ENCODE peak calls at places on chromosomes 1 and 21, in five cellular contexts. S is tibial nerve, C is AG09309, L is foreskin fibroblast, J is fibroblast of pulmonary artery. T is an unnamed sample.

GRCh38 chr1:11918779-11919519 is 7.3 kb downstream of the KIAA2013 start:
- DNase-seq in S (no peak), C (peak), L (peak), J (peak), T (no peak)

GRCh38 chr1:81558291-81559076 is 242.2 kb upstream of the ADGRL2 start:
- DNase-seq in S (no peak), C (no peak), L (no peak), J (peak), T (no peak)

GRCh38 chr1:58983159-58983558 is 199.3 kb upstream of the JUN start:
- DNase-seq in S (no peak), C (peak), L (peak), J (no peak), T (no peak)

GRCh38 chr1:208691012-208691411 is 446.8 kb upstream of the PLXNA2 start:
- DNase-seq in S (no peak), C (no peak), L (no peak), J (no peak), T (no peak)

GRCh38 chr21:14886001-14886400 is 178.8 kb downstream of the NRIP1 start:
- DNase-seq in S (no peak), C (no peak), L (no peak), J (no peak), T (no peak)

GRCh38 chr1:61083799-61084385 is 1.5 kb downstream of the NFIA start:
- DNase-seq in S (no peak), C (no peak), L (no peak), J (peak), T (no peak)

GRCh38 chr1:57138432-57139078 is 172.7 kb upstream of the C8B start:
- DNase-seq in S (no peak), C (no peak), L (no peak), J (no peak), T (no peak)

GRCh38 chr1:206896261-206896660 is 982 bp upstream of the IL24 start:
- DNase-seq in S (no peak), C (no peak), L (no peak), J (no peak), T (no peak)

GRCh38 chr1:65793359-65793732 is 651 bp downstream of the PDE4B start:
- DNase-seq in S (no peak), C (no peak), L (peak), J (no peak), T (no peak)

GRCh38 chr1:156475568-156476500 is 24.7 kb downstream of the MEF2D start:
- DNase-seq in S (no peak), C (peak), L (peak), J (no peak), T (no peak)

GRCh38 chr21:28627261-28627660 is 365.4 kb downstream of the LTN1 start:
- DNase-seq in S (no peak), C (no peak), L (peak), J (no peak), T (no peak)

GRCh38 chr1:116686175-116686574 is 18.6 kb upstream of the IGSF3 start:
- DNase-seq in S (no peak), C (no peak), L (no peak), J (no peak), T (no peak)

GRCh38 chr21:41247561-41247968 is 69.0 kb upstream of the FAM3B start:
- DNase-seq in S (no peak), C (no peak), L (no peak), J (peak), T (no peak)

GRCh38 chr1:67629370-67630075 is 55.5 kb upstream of the GADD45A start:
- DNase-seq in S (no peak), C (no peak), L (peak), J (peak), T (no peak)

GRCh38 chr1:166489356-166489669 is 322.5 kb upstream of the FAM78B start:
- DNase-seq in S (no peak), C (no peak), L (no peak), J (no peak), T (no peak)
- H3K4me3 ChIP-seq in S (peak), C (no peak), L (no peak), J (no peak), T (no peak)

GRCh38 chr1:32247983-32248889 is 1.2 kb downstream of the FAM167B start:
- DNase-seq in S (peak), C (no peak), L (peak), J (peak), T (no peak)
- TF ChIP-seq CTCF in S (peak), C (peak), L (peak), J (peak), T (peak)

DNA sequence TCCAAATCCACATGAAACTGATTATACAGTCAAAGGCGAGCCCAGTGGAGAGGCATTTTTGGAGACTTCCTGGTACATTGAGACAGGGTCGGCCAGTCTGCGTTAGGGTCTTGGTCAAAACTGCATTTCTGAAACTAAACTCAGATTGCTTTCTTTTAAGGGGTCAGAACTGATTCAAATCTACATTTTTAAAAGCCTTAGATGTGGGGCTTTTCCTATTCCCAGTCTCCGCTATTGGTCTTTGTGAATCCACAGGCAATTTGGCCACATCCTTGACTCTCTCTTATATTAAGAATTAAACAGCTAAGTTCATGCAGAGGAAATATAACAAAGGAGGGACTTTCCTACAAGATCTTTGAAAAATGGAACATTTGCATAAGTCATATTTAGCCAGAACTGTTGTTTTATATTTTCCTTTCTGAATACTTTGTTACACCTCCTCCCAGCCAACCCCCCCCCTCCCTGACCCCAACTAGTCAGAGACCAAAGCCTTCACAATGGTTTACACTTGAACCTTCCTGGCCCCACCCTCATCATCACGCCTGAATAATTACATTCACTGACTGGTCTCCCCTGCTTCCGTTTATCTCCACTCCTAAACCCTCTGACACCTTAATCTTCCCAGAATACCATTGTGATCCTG is 30.9 kb downstream of the SELL start:
- DNase-seq in S (no peak), C (no peak), L (no peak), J (no peak), T (no peak)
- H3K4me3 ChIP-seq in S (no peak), C (no peak), L (no peak), J (no peak), T (no peak)

DNA sequence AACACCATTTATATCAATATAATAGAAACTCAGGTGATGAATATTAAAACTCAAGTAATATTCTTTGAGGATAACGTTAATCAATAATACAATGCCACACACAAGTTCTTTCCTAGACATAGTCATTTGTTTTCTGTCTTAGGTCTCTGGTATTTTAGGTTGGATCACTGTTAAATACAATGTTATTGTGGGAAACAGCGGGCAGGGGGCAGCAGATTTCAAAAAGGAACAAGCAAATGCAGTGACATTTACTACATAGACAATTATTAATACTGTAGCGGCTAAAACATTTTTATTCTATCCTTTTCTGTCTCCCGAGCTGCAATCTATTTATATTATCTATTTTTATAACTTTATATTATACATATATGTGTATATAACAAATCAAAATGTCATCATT is 186.4 kb upstream of the ZNHIT6 start:
- DNase-seq in S (peak), C (peak), L (peak), J (peak), T (no peak)
- TF ChIP-seq CTCF in S (peak), C (peak), L (peak), J (peak), T (peak)